ENCODE peak calls at places on chromosomes 1 and 21, in four cellular contexts. H is NCI-H1092, V is cardiac fibroblast, Z is mesenchymal stem cell. Q is an unnamed sample.

GRCh38 chr1:76136894-76137293 is 62.3 kb downstream of the ST6GALNAC3 start:
- DNase-seq in H (no peak), Z (no peak), V (no peak), Q (no peak)

GRCh38 chr1:211605034-211605433 is 26.1 kb upstream of the SLC30A1 start:
- DNase-seq in H (no peak), V (no peak), Z (no peak), Q (no peak)

GRCh38 chr1:27402349-27402754 is 9.9 kb downstream of the GPR3 start:
- DNase-seq in H (no peak), Z (peak; percentile 55), V (peak; percentile 86), Q (no peak)

GRCh38 chr1:224506141-224506814 is 71.7 kb upstream of the WDR26 start:
- DNase-seq in Z (no peak), H (no peak), V (no peak), Q (no peak)

GRCh38 chr21:37748351-37748750 is 167.9 kb downstream of the KCNJ6 start:
- DNase-seq in V (no peak), Z (peak; percentile 46), H (no peak), Q (no peak)

GRCh38 chr1:153752561-153753195 is 22.5 kb upstream of the SLC27A3 start:
- DNase-seq in V (peak; percentile 96), H (no peak), Z (peak; percentile 83), Q (no peak)

GRCh38 chr1:53187371-53187770 is 9.3 kb upstream of the CPT2 start:
- DNase-seq in H (no peak), V (no peak), Z (no peak), Q (no peak)

GRCh38 chr21:45981641-45982255 is at the start of gene COL6A1:
- DNase-seq in V (no peak), Z (peak; percentile 85), H (no peak), Q (peak; percentile 61)

GRCh38 chr1:151799179-151800022 is 5.8 kb downstream of the LINGO4 start:
- DNase-seq in Z (no peak), V (no peak), H (no peak), Q (no peak)

GRCh38 chr1:56285554-56286402 is 293.6 kb downstream of the PLPP3 start:
- DNase-seq in H (no peak), V (peak; percentile 26), Z (no peak), Q (no peak)

Q was measured in Caco-2.